ENCODE peak calls at places on chromosomes 7 and 10, in five cellular contexts. K, C, Q, N and T are unnamed samples.

GRCh38 chr7:108211382-108212201 is 81.4 kb upstream of the LAMB4 start:
- DNase-seq in K (no peak), C (no peak), Q (no peak), N (no peak), T (no peak)

GRCh38 chr7:104767826-104768536 is 246.0 kb upstream of the KMT2E start:
- DNase-seq in K (no peak), C (no peak), Q (no peak), N (no peak), T (peak; percentile 62)

GRCh38 chr10:28431139-28431538 is 101.8 kb upstream of the WAC start:
- DNase-seq in K (no peak), C (no peak), Q (no peak), N (no peak), T (no peak)

GRCh38 chr10:90602815-90603600 is 254.8 kb downstream of the HTR7 start:
- DNase-seq in K (no peak), C (no peak), Q (no peak), N (no peak), T (no peak)

GRCh38 chr10:112336556-112337201 is 37.2 kb upstream of the ACSL5 start:
- DNase-seq in K (no peak), C (no peak), Q (no peak), N (no peak), T (no peak)

GRCh38 chr10:96125142-96125515 is 5.0 kb upstream of the ZNF518A start:
- DNase-seq in K (no peak), C (no peak), Q (no peak), N (no peak), T (no peak)

GRCh38 chr10:5662708-5663579 is 3.5 kb downstream of the ASB13 start:
- DNase-seq in K (no peak), C (no peak), Q (no peak), N (no peak), T (no peak)

GRCh38 chr7:153193144-153193595 is 433.6 kb downstream of the ACTR3B start:
- DNase-seq in K (peak; percentile 58), C (no peak), Q (peak; percentile 50), N (no peak), T (peak; percentile 40)

GRCh38 chr10:78301481-78301880 is 267.8 kb downstream of the RPS24 start:
- DNase-seq in K (no peak), C (no peak), Q (no peak), N (no peak), T (no peak)

GRCh38 chr10:119412831-119413737 is 129.4 kb downstream of the RGS10 start:
- DNase-seq in K (peak; percentile 90), C (no peak), Q (no peak), N (no peak), T (no peak)

GRCh38 chr10:133277993-133278576 is 1.4 kb upstream of the ADAM8 start:
- DNase-seq in K (no peak), C (no peak), Q (no peak), N (no peak), T (no peak)

GRCh38 chr10:125629758-125630376 is 53.1 kb downstream of the TEX36 start:
- DNase-seq in K (peak; percentile 64), C (no peak), Q (no peak), N (no peak), T (no peak)

GRCh38 chr7:92916751-92917369 is 80.5 kb upstream of the CDK6 start:
- DNase-seq in K (peak; percentile 35), C (no peak), Q (no peak), N (peak; percentile 33), T (no peak)

GRCh38 chr7:94003446-94004023 is 620 bp downstream of the BET1 start:
- DNase-seq in K (no peak), C (no peak), Q (no peak), N (no peak), T (no peak)

GRCh38 chr7:105830405-105831218 is 45.8 kb downstream of the ATXN7L1 start:
- DNase-seq in K (no peak), C (no peak), Q (no peak), N (peak; percentile 94), T (no peak)

GRCh38 chr10:13102002-13102794 is 2.2 kb downstream of the OPTN start:
- DNase-seq in K (peak; percentile 23), C (no peak), Q (no peak), N (no peak), T (no peak)

GRCh38 chr7:99424932-99425730 is 13.5 kb downstream of the PTCD1 start:
- DNase-seq in K (no peak), C (no peak), Q (no peak), N (no peak), T (no peak)

GRCh38 chr7:37921340-37921805 is 933 bp downstream of the EPDR1 start:
- DNase-seq in K (peak; percentile 72), C (no peak), Q (peak; percentile 20), N (no peak), T (peak; percentile 49)

GRCh38 chr10:50508315-50509051 is 115.3 kb downstream of the SGMS1 start:
- DNase-seq in K (no peak), C (no peak), Q (no peak), N (no peak), T (no peak)

GRCh38 chr7:159094030-159094740 is 50.5 kb downstream of the VIPR2 start:
- DNase-seq in K (no peak), C (no peak), Q (no peak), N (no peak), T (no peak)

GRCh38 chr7:150941351-150941982 is 36.7 kb downstream of the KCNH2 start:
- DNase-seq in K (no peak), C (no peak), Q (no peak), N (no peak), T (no peak)

GRCh38 chr10:131846224-131847101 is 54.3 kb upstream of the PPP2R2D start:
- DNase-seq in K (no peak), C (no peak), Q (no peak), N (no peak), T (no peak)

GRCh38 chr10:91587710-91588638 is 44.9 kb downstream of the PPP1R3C start:
- DNase-seq in K (no peak), C (no peak), Q (no peak), N (peak; percentile 32), T (peak; percentile 13)

GRCh38 chr10:32253821-32254220 is 93.1 kb downstream of the EPC1 start:
- DNase-seq in K (no peak), C (no peak), Q (no peak), N (no peak), T (no peak)

GRCh38 chr10:14604181-14605142 is 170.2 kb downstream of the FAM107B start:
- DNase-seq in K (peak; percentile 85), C (peak; percentile 59), Q (peak; percentile 79), N (no peak), T (peak; percentile 84)

GRCh38 chr7:153354071-153354470 is 594.5 kb downstream of the ACTR3B start:
- DNase-seq in K (no peak), C (no peak), Q (no peak), N (no peak), T (no peak)

GRCh38 chr7:106073701-106074100 is 38.4 kb downstream of the SYPL1 start:
- DNase-seq in K (no peak), C (no peak), Q (no peak), N (no peak), T (no peak)

GRCh38 chr7:79293655-79294142 is 159.8 kb downstream of the MAGI2 start:
- DNase-seq in K (no peak), C (no peak), Q (no peak), N (no peak), T (no peak)